ENCODE peak calls at places on chromosomes 6 and 20, in four cellular contexts. H, N, Y and O are unnamed samples.
A peak's percentile ranks its signal among the peaks of the same experiment; 100 is the strongest.

GRCh38 chr6:16354692-16355091 is 116.3 kb downstream of the GMPR start:
- DNase-seq in H (no peak), N (no peak), Y (no peak), O (no peak)

GRCh38 chr6:150448221-150448620 is 79.4 kb downstream of the IYD start:
- DNase-seq in H (peak; percentile 25), N (no peak), Y (no peak), O (no peak)

GRCh38 chr6:154292855-154293519 is 63.6 kb downstream of the IPCEF1 start:
- DNase-seq in H (peak; percentile 48), N (peak; percentile 92), Y (no peak), O (no peak)

GRCh38 chr6:118297821-118298220 is 250.3 kb upstream of the PLN start:
- DNase-seq in H (peak; percentile 29), N (no peak), Y (no peak), O (no peak)

GRCh38 chr20:60403105-60403741 is 445.0 kb downstream of the CDH26 start:
- DNase-seq in H (no peak), N (no peak), Y (no peak), O (no peak)

GRCh38 chr6:52514514-52514913 is 62.3 kb downstream of the TRAM2 start:
- DNase-seq in H (peak; percentile 92), N (peak; percentile 81), Y (no peak), O (no peak)

GRCh38 chr20:46087161-46087560 is 2.6 kb downstream of the NCOA5 start:
- DNase-seq in H (no peak), N (peak; percentile 42), Y (no peak), O (no peak)

GRCh38 chr6:34181903-34182302 is 36.0 kb upstream of the GRM4 start:
- DNase-seq in H (no peak), N (no peak), Y (no peak), O (no peak)

GRCh38 chr6:30768634-30769087 is 24.3 kb upstream of the IER3 start:
- DNase-seq in H (peak; percentile 59), N (no peak), Y (no peak), O (no peak)

GRCh38 chr20:9515761-9516657 is 1.6 kb downstream of the LAMP5 start:
- DNase-seq in H (peak; percentile 59), N (no peak), Y (peak; percentile 74), O (peak; percentile 60)

DNA sequence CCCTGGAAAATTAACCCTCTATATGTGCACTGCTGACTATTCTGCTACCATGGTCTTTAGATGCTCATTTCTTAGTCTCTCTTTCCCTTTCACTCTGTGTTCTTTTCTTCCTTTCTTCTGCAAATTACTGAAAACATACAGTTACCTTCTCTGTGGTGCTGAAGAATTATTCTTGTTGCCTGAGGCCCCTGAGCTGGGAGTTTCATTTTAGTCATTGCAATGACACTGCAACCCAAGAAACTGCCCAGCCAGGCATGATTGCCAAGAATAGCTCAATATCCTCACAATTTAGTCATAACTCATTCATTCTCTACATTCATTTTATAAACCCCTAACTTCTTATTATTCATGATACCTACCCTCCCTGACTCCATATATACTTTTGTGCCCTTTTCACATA is 245.8 kb upstream of the RAB32 start:
- DNase-seq in H (no peak), N (no peak), Y (no peak), O (no peak)
- H4K5ac ChIP-seq in H (no peak overlapping the region), N (no peak overlapping the region), Y (no peak overlapping the region), O (no peak overlapping the region)

GRCh38 chr20:63175031-63175895 is 40.7 kb downstream of the YTHDF1 start:
- DNase-seq in H (no peak), N (no peak), Y (no peak), O (no peak)

GRCh38 chr20:63177134-63177784 is 38.7 kb downstream of the YTHDF1 start:
- DNase-seq in H (peak; percentile 28), N (no peak), Y (peak; percentile 82), O (no peak)

GRCh38 chr20:63174309-63175030 is 41.5 kb downstream of the YTHDF1 start:
- DNase-seq in H (no peak), N (no peak), Y (no peak), O (no peak)

GRCh38 chr20:63176448-63177133 is 39.3 kb downstream of the YTHDF1 start:
- DNase-seq in H (peak; percentile 39), N (no peak), Y (peak; percentile 77), O (peak; percentile 54)

GRCh38 chr20:63176035-63176434 is 39.9 kb downstream of the YTHDF1 start:
- DNase-seq in H (no peak), N (no peak), Y (peak; percentile 79), O (no peak)
- H4K5ac ChIP-seq in H (no peak overlapping the region), N (no peak overlapping the region), Y (no peak overlapping the region), O (no peak overlapping the region)

GRCh38 chr6:136343700-136344099 is 54.1 kb upstream of the BCLAF1 start:
- DNase-seq in H (no peak), N (no peak), Y (no peak), O (no peak)

GRCh38 chr6:136338486-136338885 is 48.8 kb upstream of the BCLAF1 start:
- DNase-seq in H (peak; percentile 20), N (no peak), Y (no peak), O (no peak)

GRCh38 chr6:136343275-136343674 is 53.6 kb upstream of the BCLAF1 start:
- DNase-seq in H (no peak), N (no peak), Y (no peak), O (no peak)

GRCh38 chr6:136341967-136342366 is 52.3 kb upstream of the BCLAF1 start:
- DNase-seq in H (no peak), N (no peak), Y (no peak), O (no peak)

DNA sequence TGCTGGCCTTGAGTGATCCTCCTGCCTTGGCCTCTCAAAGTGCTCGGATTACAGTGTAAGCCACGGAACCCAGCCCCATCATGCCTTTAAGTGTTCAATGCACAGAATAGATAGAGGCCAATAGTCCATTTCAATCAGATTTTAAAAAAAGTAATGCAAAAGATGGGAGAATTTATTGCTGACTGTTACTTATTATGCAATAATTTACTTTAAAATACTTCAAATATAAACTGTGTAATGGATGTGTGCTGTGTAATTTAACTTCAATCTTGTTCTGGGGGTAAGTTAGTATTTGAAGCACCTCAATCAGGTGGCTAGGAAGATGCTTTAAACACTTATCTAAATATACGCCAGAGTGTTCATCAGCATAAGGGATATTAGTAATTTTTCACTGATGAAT is 51.7 kb upstream of the BCLAF1 start:
- DNase-seq in H (no peak), N (no peak), Y (no peak), O (no peak)
- H4K5ac ChIP-seq in H (no peak overlapping the region), N (no peak overlapping the region), Y (no peak overlapping the region), O (no peak overlapping the region)

DNA sequence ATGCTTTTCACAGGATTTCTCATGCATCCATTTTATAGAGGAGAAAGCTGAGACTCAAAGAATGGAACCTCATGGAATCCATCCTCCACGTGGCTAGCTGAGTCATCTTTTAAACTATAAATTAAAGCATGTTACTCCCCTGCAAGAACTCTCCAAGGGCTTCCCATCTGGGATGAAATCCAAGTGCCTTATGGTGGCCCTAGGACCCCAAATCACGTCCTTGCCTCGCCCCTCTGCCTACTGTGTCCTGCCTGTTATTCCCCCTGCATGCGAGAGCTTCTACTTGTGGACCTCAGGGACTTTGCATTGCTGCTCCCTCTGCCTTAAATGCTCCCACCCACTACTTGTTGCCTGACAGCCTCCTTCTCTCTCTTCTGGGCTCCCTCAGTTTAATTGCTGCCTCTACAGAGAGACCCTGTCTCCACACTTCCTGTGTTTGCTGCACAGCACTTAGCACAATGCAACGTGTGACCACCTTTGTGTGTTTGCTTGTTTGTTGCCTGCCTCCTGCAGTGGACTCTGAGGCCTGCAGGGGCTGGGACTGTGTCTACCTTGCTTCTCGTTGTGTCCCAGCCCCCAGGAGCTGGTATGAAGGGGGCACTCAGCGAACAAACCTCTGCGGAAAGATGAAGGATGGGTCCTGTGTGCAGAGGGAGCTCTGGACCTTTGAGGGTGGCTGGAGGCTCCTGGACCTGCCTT is 39.4 kb downstream of the TOX2 start:
- DNase-seq in H (peak; percentile 22), N (peak; percentile 47), Y (no peak), O (no peak)
- H4K5ac ChIP-seq in H (no peak overlapping the region), N (peak overlapping the region; percentile 60), Y (no peak overlapping the region), O (no peak overlapping the region)

GRCh38 chr6:144087789-144088426 is 7.5 kb downstream of the SF3B5 start:
- DNase-seq in H (peak; percentile 45), N (no peak), Y (no peak), O (no peak)

GRCh38 chr6:144077881-144078280 is 17.5 kb downstream of the SF3B5 start:
- DNase-seq in H (no peak), N (no peak), Y (no peak), O (no peak)

GRCh38 chr6:144083172-144083571 is 12.2 kb downstream of the SF3B5 start:
- DNase-seq in H (no peak), N (no peak), Y (no peak), O (no peak)
- H4K5ac ChIP-seq in H (no peak overlapping the region), N (no peak overlapping the region), Y (no peak overlapping the region), O (no peak overlapping the region)

GRCh38 chr20:18613553-18613952 is 25.7 kb downstream of the DTD1 start:
- DNase-seq in H (no peak), N (peak; percentile 29), Y (no peak), O (no peak)
- H4K5ac ChIP-seq in H (no peak overlapping the region), N (no peak overlapping the region), Y (no peak overlapping the region), O (no peak overlapping the region)

DNA sequence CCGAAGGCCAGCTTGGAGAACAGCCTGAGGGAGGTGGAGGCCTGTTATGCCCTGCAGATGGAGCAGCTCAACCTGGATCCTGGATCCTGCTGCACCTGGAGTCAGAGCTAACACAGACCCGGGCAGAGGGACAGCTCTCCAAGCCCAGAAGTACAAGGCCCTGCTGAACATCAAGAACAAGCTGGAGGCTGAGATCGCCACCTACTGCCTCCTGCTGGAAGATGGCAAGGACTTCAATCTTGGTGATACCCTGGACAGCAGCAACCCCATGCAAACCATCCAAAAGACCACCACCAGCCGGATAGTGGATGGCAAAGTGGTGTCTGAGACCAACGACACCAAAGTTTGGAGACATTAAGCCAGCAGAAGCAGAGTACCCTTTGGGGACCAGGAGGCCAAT is 223.5 kb upstream of the ID4 start:
- DNase-seq in H (peak; percentile 67), N (no peak), Y (no peak), O (peak; percentile 45)
- H4K5ac ChIP-seq in H (no peak overlapping the region), N (no peak overlapping the region), Y (no peak overlapping the region), O (no peak overlapping the region)